ENCODE peak calls at places on chromosomes 12 and 14, in five cellular contexts. O, E, V, F and W are unnamed samples.

GRCh38 chr12:6372403-6373003 is 2.9 kb downstream of the SCNN1A start:
- DNase-seq in O (peak), F (peak), V (peak), E (no peak), W (peak)

GRCh38 chr12:57268264-57268663 is 17.3 kb upstream of the STAC3 start:
- DNase-seq in E (no peak), F (no peak), V (no peak), O (no peak), W (no peak)

GRCh38 chr12:122368361-122369073 is 54.0 kb downstream of the CLIP1 start:
- DNase-seq in E (no peak), V (no peak), F (no peak), O (peak), W (no peak)

GRCh38 chr12:122003646-122004611 is 17.8 kb upstream of the BCL7A start:
- DNase-seq in V (no peak), F (no peak), E (no peak), O (no peak), W (peak)

GRCh38 chr12:127270193-127270592 is 996.8 kb upstream of the TMEM132C start:
- DNase-seq in O (no peak), E (no peak), V (no peak), F (no peak), W (no peak)

GRCh38 chr12:78181544-78182162 is 351.0 kb downstream of the NAV3 start:
- DNase-seq in F (no peak), O (no peak), V (no peak), E (no peak), W (no peak)

GRCh38 chr12:93778306-93778705 is 101.1 kb downstream of the CRADD start:
- DNase-seq in O (peak), V (no peak), F (no peak), E (peak), W (no peak)

GRCh38 chr14:24235804-24236688 is 3.3 kb downstream of the GMPR2 start:
- DNase-seq in E (no peak), F (no peak), V (no peak), O (no peak), W (peak)

GRCh38 chr12:48768736-48769135 is 20.2 kb downstream of the ADCY6 start:
- DNase-seq in E (no peak), O (no peak), V (no peak), F (no peak), W (peak)

GRCh38 chr14:31059152-31059924 is 33.2 kb upstream of the STRN3 start:
- DNase-seq in F (no peak), E (peak), V (no peak), O (peak), W (no peak)

GRCh38 chr14:23173796-23174195 is 9.7 kb downstream of the SLC7A8 start:
- DNase-seq in V (no peak), E (no peak), O (no peak), F (no peak), W (no peak)

GRCh38 chr12:74418573-74418972 is 119.1 kb upstream of the ATXN7L3B start:
- DNase-seq in O (no peak), E (no peak), F (no peak), V (no peak), W (no peak)

GRCh38 chr14:24232121-24232644 is at the start of gene NEDD8:
- DNase-seq in V (peak), F (peak), E (peak), O (peak), W (peak)

GRCh38 chr14:78157855-78158436 is 12.2 kb upstream of the NRXN3 start:
- DNase-seq in V (no peak), F (no peak), O (no peak), E (no peak), W (no peak)

GRCh38 chr12:121388421-121388981 is 11.4 kb upstream of the RNF34 start:
- DNase-seq in E (no peak), O (no peak), F (no peak), V (no peak), W (no peak)

GRCh38 chr12:115337693-115338543 is 653.9 kb upstream of the TBX3 start:
- DNase-seq in F (no peak), E (no peak), O (peak), V (peak), W (no peak)

GRCh38 chr12:11822071-11822818 is 172.8 kb downstream of the ETV6 start:
- DNase-seq in O (peak), F (no peak), V (no peak), E (no peak), W (no peak)

GRCh38 chr14:77390188-77390587 is 13.0 kb downstream of the SAMD15 start:
- DNase-seq in V (no peak), F (no peak), O (no peak), E (no peak), W (no peak)

GRCh38 chr12:97168804-97169203 is 261.7 kb downstream of the NEDD1 start:
- DNase-seq in F (no peak), E (no peak), V (no peak), O (no peak), W (no peak)

GRCh38 chr14:105863296-105864108 is 337.1 kb downstream of the TMEM121 start:
- DNase-seq in V (no peak), E (peak), O (peak), F (peak), W (peak)

GRCh38 chr12:1807489-1807888 is 12.9 kb upstream of the LRTM2 start:
- DNase-seq in V (no peak), F (peak), E (no peak), O (no peak), W (peak)

GRCh38 chr12:356276-356988 is 32.7 kb downstream of the KDM5A start:
- DNase-seq in F (no peak), O (no peak), E (no peak), V (no peak), W (no peak)

GRCh38 chr12:40622246-40622838 is 69.9 kb upstream of the CNTN1 start:
- DNase-seq in O (peak), F (no peak), V (peak), E (peak), W (no peak)

GRCh38 chr12:124852329-124852831 is 11.3 kb downstream of the SCARB1 start:
- DNase-seq in F (peak), V (no peak), O (peak), E (peak), W (peak)

GRCh38 chr12:170361-171225 is 43.4 kb downstream of the SLC6A12 start:
- DNase-seq in E (no peak), V (no peak), O (no peak), F (no peak), W (no peak)

GRCh38 chr14:91374897-91375747 is 42.5 kb downstream of the CCDC88C start:
- DNase-seq in O (peak), E (no peak), V (no peak), F (no peak), W (no peak)

GRCh38 chr14:52259452-52259851 is 8.0 kb upstream of the PTGDR start:
- DNase-seq in O (no peak), F (no peak), V (no peak), E (no peak), W (no peak)

GRCh38 chr12:117686911-117687377 is 281.8 kb downstream of the KSR2 start:
- DNase-seq in F (peak), V (peak), E (no peak), O (peak), W (no peak)

GRCh38 chr12:108037960-108038359 is 91.1 kb upstream of the WSCD2 start:
- DNase-seq in O (no peak), V (no peak), F (no peak), E (no peak), W (no peak)
- H3K27ac ChIP-seq in O (no peak), V (no peak), F (no peak), E (no peak), W (no peak)

GRCh38 chr12:69274861-69275260 is 35.5 kb downstream of the CPSF6 start:
- DNase-seq in E (no peak), O (no peak), F (no peak), V (no peak), W (no peak)
- TF ChIP-seq POLR2A in E (no peak), O (no peak), F (no peak), V (no peak), W (no peak)

GRCh38 chr12:2844786-2845185 is 10.0 kb upstream of the NRIP2 start:
- DNase-seq in E (no peak), V (no peak), F (no peak), O (no peak), W (no peak)
- H3K27ac ChIP-seq in E (no peak), V (no peak), F (no peak), O (no peak), W (no peak)

GRCh38 chr14:89307409-89307808 is 109.6 kb downstream of the FOXN3 start:
- DNase-seq in F (no peak), O (no peak), V (no peak), E (no peak), W (no peak)

GRCh38 chr14:89304972-89305703 is 111.9 kb downstream of the FOXN3 start:
- DNase-seq in F (no peak), E (peak), V (no peak), O (peak), W (no peak)

GRCh38 chr14:89302396-89302950 is 114.6 kb downstream of the FOXN3 start:
- DNase-seq in O (no peak), V (peak), E (no peak), F (no peak), W (no peak)

GRCh38 chr14:89299587-89299986 is 117.4 kb downstream of the FOXN3 start:
- DNase-seq in V (no peak), O (no peak), E (no peak), F (no peak), W (no peak)

DNA sequence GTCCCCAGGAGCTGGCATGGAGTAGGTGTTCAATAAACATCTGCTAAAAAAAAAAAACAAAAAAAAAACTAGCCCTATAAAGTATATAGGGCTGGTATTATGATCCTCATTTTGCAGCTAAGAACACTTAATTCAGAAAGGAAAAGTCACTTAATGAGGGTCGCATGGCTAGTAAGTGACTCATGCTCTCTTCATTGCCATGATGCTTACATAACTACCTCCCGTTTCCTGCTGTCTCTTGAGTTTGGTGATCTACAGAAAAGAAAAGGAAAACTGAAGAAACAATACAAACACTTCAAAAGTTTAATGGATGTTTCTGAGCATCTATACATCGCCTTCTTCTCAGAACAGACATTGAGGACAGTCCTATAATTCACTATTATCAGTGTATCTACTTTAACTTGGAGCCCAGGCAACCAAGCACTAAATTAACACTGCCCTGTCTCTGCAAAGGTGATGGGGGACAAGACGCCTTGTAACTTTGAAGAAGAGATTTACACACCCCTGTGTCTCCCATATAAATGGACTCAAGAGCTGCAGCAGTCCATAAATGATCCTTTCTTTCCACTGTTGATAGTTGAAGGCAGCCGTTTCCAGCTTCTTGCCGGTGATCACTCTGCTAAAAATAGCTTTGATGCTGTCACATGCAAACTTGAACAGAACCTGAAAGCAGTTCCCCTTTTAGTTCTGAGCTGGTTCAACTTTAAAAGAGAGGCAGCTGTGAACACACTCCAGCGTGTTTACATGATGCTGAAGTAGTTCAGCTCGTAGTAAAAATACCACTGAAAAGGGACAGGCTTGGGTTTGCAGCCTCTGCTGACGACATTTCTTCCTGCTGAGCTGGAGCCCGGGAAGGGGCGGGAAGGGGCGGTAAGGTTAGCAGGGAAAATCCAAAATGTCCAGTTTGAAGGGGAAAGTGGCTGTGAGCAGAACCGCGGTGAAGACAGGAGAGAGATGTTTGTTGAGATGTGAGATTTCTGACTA is 113.3 kb downstream of the FOXN3 start:
- DNase-seq in V (no peak), E (peak), O (peak), F (no peak), W (peak)
- TF ChIP-seq POLR2A in V (no peak), E (peak), O (no peak), F (no peak), W (no peak)

DNA sequence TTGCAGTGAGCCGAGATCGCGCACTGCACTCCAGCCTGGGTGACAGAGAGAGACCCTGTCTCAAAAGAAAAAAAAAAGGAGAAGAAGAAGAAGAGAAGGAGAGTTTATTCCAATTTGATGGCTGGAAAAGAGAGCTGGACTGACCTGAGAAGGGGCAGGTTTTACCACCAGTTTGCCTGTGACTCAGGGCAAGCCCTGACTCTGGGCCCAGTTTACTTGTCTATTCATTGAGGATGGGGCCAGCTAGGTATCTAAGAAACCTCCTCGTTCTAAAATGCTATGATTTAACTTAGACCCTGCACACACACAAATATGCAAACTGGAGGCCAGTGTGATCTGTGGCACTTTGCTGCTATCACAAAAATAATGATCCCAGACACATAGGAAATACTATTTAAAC is 155.0 kb downstream of the FOXN3 start:
- DNase-seq in F (no peak), O (no peak), E (no peak), V (no peak), W (no peak)
- H3K27ac ChIP-seq in F (no peak), O (no peak), E (no peak), V (no peak), W (no peak)

DNA sequence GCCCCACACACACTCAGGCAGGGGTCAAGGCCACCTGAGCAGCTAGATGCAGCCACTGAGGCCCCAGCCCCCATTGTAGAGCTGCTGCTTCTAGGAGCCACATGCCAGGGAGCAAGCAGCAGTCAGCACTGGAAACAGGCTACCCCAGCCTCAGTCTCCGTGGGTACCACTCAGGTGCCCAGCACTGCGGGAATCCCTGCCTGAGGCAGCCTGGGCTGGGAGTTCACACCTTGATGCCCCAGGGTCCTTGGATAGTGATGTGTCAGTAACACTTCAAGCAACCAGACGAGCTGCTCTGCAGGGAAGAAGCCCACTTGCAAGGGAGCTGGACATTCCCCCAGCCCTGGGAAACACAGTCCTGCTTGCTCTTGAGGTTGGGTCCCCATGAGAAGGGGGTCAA is 90.8 kb downstream of the ZFP36L1 start:
- DNase-seq in V (no peak), O (no peak), E (peak), F (no peak), W (no peak)
- TF ChIP-seq POLR2A in V (no peak), O (no peak), E (no peak), F (no peak), W (no peak)